ENCODE peak calls at places on chromosome 21, in nine cellular contexts. One of them, this sample, is unnamed.
A peak's percentile ranks its signal among the peaks of the same experiment; 100 is the strongest.

GRCh38 chr21:44594406-44594916 is 2.2 kb upstream of the KRTAP10-6 start:
- DNase-seq in body of pancreas: no peak
- DNase-seq in A549: no peak
- DNase-seq in uterus: no peak
- DNase-seq in neural progenitor cell: no peak
- DNase-seq in left ventricle myocardium inferior: no peak
- DNase-seq in CD8-positive, alpha-beta T cell: no peak
- DNase-seq in cardiac muscle cell: no peak
- DNase-seq in psoas muscle: no peak
- DNase-seq in this sample: no peak

GRCh38 chr21:45003331-45004058 is 63.7 kb downstream of the SLX9 start:
- DNase-seq in CD8-positive, alpha-beta T cell: no peak
- DNase-seq in uterus: no peak
- DNase-seq in A549: no peak
- DNase-seq in cardiac muscle cell: no peak
- DNase-seq in psoas muscle: peak; percentile 44
- DNase-seq in body of pancreas: peak; percentile 0
- DNase-seq in left ventricle myocardium inferior: peak; percentile 9
- DNase-seq in neural progenitor cell: peak; percentile 56
- DNase-seq in this sample: no peak

GRCh38 chr21:26368591-26368990 is 198.0 kb upstream of the APP start:
- DNase-seq in cardiac muscle cell: no peak
- DNase-seq in A549: no peak
- DNase-seq in left ventricle myocardium inferior: no peak
- DNase-seq in CD8-positive, alpha-beta T cell: no peak
- DNase-seq in neural progenitor cell: peak; percentile 5
- DNase-seq in body of pancreas: no peak
- DNase-seq in uterus: no peak
- DNase-seq in psoas muscle: no peak
- DNase-seq in this sample: no peak

GRCh38 chr21:43880111-43880985 is 15.3 kb downstream of the AGPAT3 start:
- DNase-seq in left ventricle myocardium inferior: no peak
- DNase-seq in psoas muscle: peak; percentile 84
- DNase-seq in neural progenitor cell: no peak
- DNase-seq in cardiac muscle cell: no peak
- DNase-seq in body of pancreas: peak; percentile 57
- DNase-seq in A549: no peak
- DNase-seq in CD8-positive, alpha-beta T cell: no peak
- DNase-seq in uterus: no peak
- DNase-seq in this sample: peak; percentile 41

GRCh38 chr21:33219961-33220360 is 9.8 kb upstream of the IFNAR2 start:
- DNase-seq in left ventricle myocardium inferior: no peak
- DNase-seq in A549: no peak
- DNase-seq in uterus: no peak
- DNase-seq in psoas muscle: no peak
- DNase-seq in neural progenitor cell: no peak
- DNase-seq in body of pancreas: no peak
- DNase-seq in cardiac muscle cell: no peak
- DNase-seq in CD8-positive, alpha-beta T cell: no peak
- DNase-seq in this sample: no peak

GRCh38 chr21:45432575-45433255 is 27.8 kb downstream of the COL18A1 start:
- DNase-seq in neural progenitor cell: no peak
- DNase-seq in uterus: no peak
- DNase-seq in psoas muscle: no peak
- DNase-seq in body of pancreas: no peak
- DNase-seq in cardiac muscle cell: no peak
- DNase-seq in left ventricle myocardium inferior: no peak
- DNase-seq in A549: no peak
- DNase-seq in CD8-positive, alpha-beta T cell: no peak
- DNase-seq in this sample: peak; percentile 85

GRCh38 chr21:29477941-29478340 is 179.2 kb downstream of the BACH1 start:
- DNase-seq in CD8-positive, alpha-beta T cell: no peak
- DNase-seq in psoas muscle: no peak
- DNase-seq in neural progenitor cell: no peak
- DNase-seq in cardiac muscle cell: no peak
- DNase-seq in left ventricle myocardium inferior: no peak
- DNase-seq in body of pancreas: no peak
- DNase-seq in uterus: no peak
- DNase-seq in A549: no peak
- DNase-seq in this sample: peak; percentile 82

GRCh38 chr21:41071410-41071809 is 96.5 kb upstream of the BACE2 start:
- DNase-seq in cardiac muscle cell: peak; percentile 49
- DNase-seq in body of pancreas: peak; percentile 11
- DNase-seq in left ventricle myocardium inferior: no peak
- DNase-seq in uterus: no peak
- DNase-seq in CD8-positive, alpha-beta T cell: no peak
- DNase-seq in neural progenitor cell: peak; percentile 59
- DNase-seq in A549: no peak
- DNase-seq in psoas muscle: no peak
- DNase-seq in this sample: no peak

GRCh38 chr21:15001773-15002647 is 62.8 kb downstream of the NRIP1 start:
- DNase-seq in psoas muscle: no peak
- DNase-seq in A549: no peak
- DNase-seq in cardiac muscle cell: no peak
- DNase-seq in CD8-positive, alpha-beta T cell: no peak
- DNase-seq in uterus: no peak
- DNase-seq in left ventricle myocardium inferior: no peak
- DNase-seq in body of pancreas: no peak
- DNase-seq in neural progenitor cell: no peak
- DNase-seq in this sample: no peak

GRCh38 chr21:45865106-45865835 is 116.3 kb upstream of the COL6A1 start:
- DNase-seq in neural progenitor cell: no peak
- DNase-seq in left ventricle myocardium inferior: no peak
- DNase-seq in body of pancreas: no peak
- DNase-seq in cardiac muscle cell: no peak
- DNase-seq in A549: no peak
- DNase-seq in uterus: no peak
- DNase-seq in psoas muscle: no peak
- DNase-seq in CD8-positive, alpha-beta T cell: no peak
- DNase-seq in this sample: peak; percentile 73

GRCh38 chr21:36349315-36349714 is 29.3 kb downstream of the MORC3 start:
- DNase-seq in body of pancreas: no peak
- DNase-seq in uterus: no peak
- DNase-seq in A549: no peak
- DNase-seq in left ventricle myocardium inferior: no peak
- DNase-seq in neural progenitor cell: no peak
- DNase-seq in psoas muscle: no peak
- DNase-seq in CD8-positive, alpha-beta T cell: no peak
- DNase-seq in cardiac muscle cell: no peak
- DNase-seq in this sample: no peak

GRCh38 chr21:36355071-36355680 is 30.0 kb upstream of the CHAF1B start:
- DNase-seq in psoas muscle: no peak
- DNase-seq in cardiac muscle cell: no peak
- DNase-seq in body of pancreas: no peak
- DNase-seq in A549: no peak
- DNase-seq in CD8-positive, alpha-beta T cell: no peak
- DNase-seq in left ventricle myocardium inferior: no peak
- DNase-seq in uterus: no peak
- DNase-seq in neural progenitor cell: no peak
- DNase-seq in this sample: no peak

GRCh38 chr21:36347278-36347961 is 27.4 kb downstream of the MORC3 start:
- DNase-seq in cardiac muscle cell: no peak
- DNase-seq in body of pancreas: no peak
- DNase-seq in CD8-positive, alpha-beta T cell: no peak
- DNase-seq in neural progenitor cell: no peak
- DNase-seq in psoas muscle: no peak
- DNase-seq in left ventricle myocardium inferior: no peak
- DNase-seq in uterus: no peak
- DNase-seq in A549: no peak
- DNase-seq in this sample: peak; percentile 54

GRCh38 chr21:36347962-36348328 is 27.9 kb downstream of the MORC3 start:
- DNase-seq in cardiac muscle cell: no peak
- DNase-seq in uterus: no peak
- DNase-seq in left ventricle myocardium inferior: no peak
- DNase-seq in CD8-positive, alpha-beta T cell: no peak
- DNase-seq in neural progenitor cell: no peak
- DNase-seq in psoas muscle: no peak
- DNase-seq in A549: no peak
- DNase-seq in body of pancreas: no peak
- DNase-seq in this sample: peak; percentile 19

DNA sequence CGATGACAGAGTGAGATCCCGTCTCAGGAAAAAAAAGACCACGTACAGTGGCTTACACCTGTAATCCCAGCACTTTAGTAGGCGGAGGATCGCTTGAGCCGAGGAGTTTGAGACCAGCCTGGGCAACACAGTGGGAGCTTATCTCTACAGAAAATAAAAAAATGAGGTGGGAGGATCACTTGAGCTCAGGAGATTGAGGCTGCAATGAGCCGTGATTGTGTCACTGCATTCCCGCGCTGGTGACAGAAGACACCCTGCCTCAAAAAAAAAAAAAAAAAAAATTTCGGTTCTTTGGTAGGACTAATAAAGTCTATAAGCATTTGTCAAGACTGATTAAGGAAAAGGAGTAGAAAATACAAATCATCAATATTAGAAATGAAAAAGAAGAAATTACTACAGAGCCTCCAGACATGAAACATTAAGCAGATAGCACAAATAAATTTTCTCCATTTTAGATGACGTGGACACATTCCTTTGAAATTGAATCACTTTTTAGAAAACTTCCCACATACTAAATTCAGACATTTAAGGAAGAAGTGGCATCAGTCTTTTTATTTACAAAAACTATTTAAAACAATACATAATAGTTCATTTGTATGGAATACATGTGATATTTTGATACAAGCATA is 30.4 kb downstream of the MORC3 start:
- DNase-seq in uterus: no peak
- DNase-seq in A549: no peak
- DNase-seq in left ventricle myocardium inferior: no peak
- DNase-seq in neural progenitor cell: no peak
- DNase-seq in psoas muscle: no peak
- DNase-seq in body of pancreas: no peak
- DNase-seq in CD8-positive, alpha-beta T cell: no peak
- DNase-seq in cardiac muscle cell: no peak
- DNase-seq in this sample: peak; percentile 74
- H3K27ac ChIP-seq in uterus: peak overlapping the region; percentile 34
- H3K27ac ChIP-seq in A549: no peak overlapping the region
- H3K27ac ChIP-seq in left ventricle myocardium inferior: no peak overlapping the region
- H3K27ac ChIP-seq in neural progenitor cell: no peak overlapping the region
- H3K27ac ChIP-seq in psoas muscle: no peak overlapping the region
- H3K27ac ChIP-seq in body of pancreas: no peak overlapping the region
- H3K27ac ChIP-seq in CD8-positive, alpha-beta T cell: no peak overlapping the region
- H3K27ac ChIP-seq in cardiac muscle cell: no peak overlapping the region
- H3K27ac ChIP-seq in this sample: peak overlapping the region; percentile 58

DNA sequence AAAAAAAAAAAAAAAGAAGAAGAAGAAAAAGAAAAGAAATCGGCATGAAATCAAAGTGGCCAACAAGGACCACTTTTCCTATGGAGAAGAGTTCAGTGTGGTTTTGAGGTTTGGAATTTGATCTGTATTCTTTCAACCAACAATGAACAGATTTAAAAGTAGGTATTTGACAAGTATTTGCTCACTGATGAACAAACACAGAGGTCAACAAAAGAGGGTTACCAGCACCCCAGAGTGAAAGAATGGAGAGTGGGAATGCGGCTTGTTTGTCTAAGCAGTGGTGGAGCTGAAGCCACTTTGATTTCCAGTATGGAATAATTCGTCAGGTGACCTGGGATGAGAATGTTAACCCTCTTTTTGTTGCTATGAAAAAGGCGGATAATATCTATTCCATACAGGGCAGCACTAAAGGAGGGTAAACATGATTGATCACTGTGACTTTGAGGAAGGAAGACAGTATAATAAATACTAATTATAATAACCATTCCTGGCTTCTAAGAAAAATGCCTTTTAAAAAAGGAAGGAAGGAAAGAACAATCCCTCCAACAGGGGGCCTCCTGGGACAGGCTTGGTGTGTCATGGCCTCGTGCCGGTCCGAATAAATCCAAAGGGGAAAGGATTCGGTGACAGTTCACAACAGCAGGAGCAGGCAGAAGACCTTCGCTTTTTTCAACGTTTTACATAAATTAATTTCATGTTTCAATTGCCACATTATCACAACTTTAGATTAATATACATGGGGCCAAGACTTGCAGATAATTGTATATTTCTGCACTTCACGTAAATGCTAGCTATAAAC is 37.2 kb upstream of the SIM2 start:
- DNase-seq in cardiac muscle cell: peak; percentile 55
- DNase-seq in neural progenitor cell: peak; percentile 62
- DNase-seq in psoas muscle: no peak
- DNase-seq in body of pancreas: peak; percentile 50
- DNase-seq in uterus: no peak
- DNase-seq in left ventricle myocardium inferior: no peak
- DNase-seq in A549: peak; percentile 19
- DNase-seq in CD8-positive, alpha-beta T cell: no peak
- DNase-seq in this sample: peak; percentile 54
- TF ChIP-seq CTCF in cardiac muscle cell: peak; percentile 59
- TF ChIP-seq CTCF in neural progenitor cell: peak; percentile 61
- TF ChIP-seq CTCF in psoas muscle: peak; percentile 42
- TF ChIP-seq CTCF in body of pancreas: peak; percentile 21
- TF ChIP-seq CTCF in uterus: no peak
- TF ChIP-seq CTCF in left ventricle myocardium inferior: peak; percentile 68
- TF ChIP-seq CTCF in A549: peak; percentile 47
- TF ChIP-seq CTCF in CD8-positive, alpha-beta T cell: no peak
- TF ChIP-seq CTCF in this sample: peak; percentile 54

GRCh38 chr21:34524671-34525601 is 12.9 kb upstream of the KCNE1 start:
- DNase-seq in body of pancreas: peak; percentile 37
- DNase-seq in psoas muscle: no peak
- DNase-seq in left ventricle myocardium inferior: no peak
- DNase-seq in cardiac muscle cell: no peak
- DNase-seq in CD8-positive, alpha-beta T cell: no peak
- DNase-seq in A549: no peak
- DNase-seq in uterus: no peak
- DNase-seq in neural progenitor cell: peak; percentile 63
- DNase-seq in this sample: peak; percentile 85
- H3K4me3 ChIP-seq in body of pancreas: no peak overlapping the region
- H3K4me3 ChIP-seq in psoas muscle: peak overlapping the region; percentile 55
- H3K4me3 ChIP-seq in left ventricle myocardium inferior: peak overlapping the region; percentile 62
- H3K4me3 ChIP-seq in cardiac muscle cell: no peak overlapping the region
- H3K4me3 ChIP-seq in CD8-positive, alpha-beta T cell: no peak overlapping the region
- H3K4me3 ChIP-seq in A549: peak overlapping the region; percentile 49
- H3K4me3 ChIP-seq in uterus: no peak overlapping the region
- H3K4me3 ChIP-seq in neural progenitor cell: no peak overlapping the region
- H3K4me3 ChIP-seq in this sample: peak overlapping the region; percentile 52

GRCh38 chr21:42231761-42232160 is 12.8 kb downstream of the ABCG1 start:
- DNase-seq in uterus: no peak
- DNase-seq in left ventricle myocardium inferior: no peak
- DNase-seq in CD8-positive, alpha-beta T cell: no peak
- DNase-seq in body of pancreas: no peak
- DNase-seq in A549: no peak
- DNase-seq in cardiac muscle cell: no peak
- DNase-seq in neural progenitor cell: no peak
- DNase-seq in psoas muscle: peak; percentile 31
- DNase-seq in this sample: no peak

GRCh38 chr21:42232176-42232825 is 13.4 kb downstream of the ABCG1 start:
- DNase-seq in neural progenitor cell: no peak
- DNase-seq in uterus: no peak
- DNase-seq in psoas muscle: peak; percentile 51
- DNase-seq in CD8-positive, alpha-beta T cell: no peak
- DNase-seq in left ventricle myocardium inferior: no peak
- DNase-seq in body of pancreas: no peak
- DNase-seq in A549: no peak
- DNase-seq in cardiac muscle cell: no peak
- DNase-seq in this sample: no peak

GRCh38 chr21:42229676-42230075 is 10.7 kb downstream of the ABCG1 start:
- DNase-seq in body of pancreas: no peak
- DNase-seq in cardiac muscle cell: no peak
- DNase-seq in A549: no peak
- DNase-seq in uterus: no peak
- DNase-seq in neural progenitor cell: no peak
- DNase-seq in left ventricle myocardium inferior: no peak
- DNase-seq in psoas muscle: no peak
- DNase-seq in CD8-positive, alpha-beta T cell: no peak
- DNase-seq in this sample: no peak

GRCh38 chr21:42228709-42229220 is 9.8 kb downstream of the ABCG1 start:
- DNase-seq in left ventricle myocardium inferior: no peak
- DNase-seq in psoas muscle: no peak
- DNase-seq in body of pancreas: no peak
- DNase-seq in neural progenitor cell: no peak
- DNase-seq in A549: no peak
- DNase-seq in uterus: no peak
- DNase-seq in cardiac muscle cell: no peak
- DNase-seq in CD8-positive, alpha-beta T cell: no peak
- DNase-seq in this sample: no peak

GRCh38 chr21:42230636-42231035 is 11.7 kb downstream of the ABCG1 start:
- DNase-seq in A549: no peak
- DNase-seq in cardiac muscle cell: no peak
- DNase-seq in uterus: no peak
- DNase-seq in neural progenitor cell: no peak
- DNase-seq in left ventricle myocardium inferior: no peak
- DNase-seq in psoas muscle: no peak
- DNase-seq in body of pancreas: no peak
- DNase-seq in CD8-positive, alpha-beta T cell: no peak
- DNase-seq in this sample: no peak
- H3K27ac ChIP-seq in A549: no peak overlapping the region
- H3K27ac ChIP-seq in cardiac muscle cell: no peak overlapping the region
- H3K27ac ChIP-seq in uterus: no peak overlapping the region
- H3K27ac ChIP-seq in neural progenitor cell: no peak overlapping the region
- H3K27ac ChIP-seq in left ventricle myocardium inferior: peak overlapping the region; percentile 90
- H3K27ac ChIP-seq in psoas muscle: peak overlapping the region; percentile 96
- H3K27ac ChIP-seq in body of pancreas: no peak overlapping the region
- H3K27ac ChIP-seq in CD8-positive, alpha-beta T cell: no peak overlapping the region
- H3K27ac ChIP-seq in this sample: no peak overlapping the region